ENCODE peak calls at places on chromosomes 11 and 22, in ten cellular contexts. M is stimulated activated CD4-positive, alpha-beta T cell treated with anti-CD3 and anti-CD28 coated beads, Interleukin-4, amount 100 ng/mL, for 48 hours; Y is activated gamma-delta T cell; C is frontal cortex; J is NCI-H748 treated with DMSO at 0.1 percent for 48 hours; L is endothelial cell; O is brain microvascular endothelial cell; N is NCI-H460; T is GM23248; Q is WTC11. G is an unnamed sample.
A peak's percentile ranks its signal among the peaks of the same experiment; 100 is the strongest.

GRCh38 chr22:46737976-46738641 is at the start of gene CERK:
- DNase-seq in M (peak; percentile 52), Y (peak; percentile 67), C (peak; percentile 89), J (peak; percentile 19), L (peak; percentile 56), O (no peak), N (peak; percentile 33), T (peak; percentile 72), Q (peak; percentile 68), G (peak; percentile 53)

GRCh38 chr22:39317084-39317755 is 2.2 kb downstream of the RPL3 start:
- DNase-seq in M (no peak), Y (no peak), C (no peak), J (no peak), L (no peak), O (no peak), N (no peak), T (peak; percentile 55), Q (no peak), G (no peak)

GRCh38 chr22:30205281-30206115 is 41.1 kb downstream of the LIF start:
- DNase-seq in M (no peak), Y (no peak), C (peak; percentile 58), J (no peak), L (no peak), O (peak; percentile 97), N (peak; percentile 97), T (peak; percentile 97), Q (no peak), G (no peak)

GRCh38 chr11:123191939-123192338 is 3.1 kb downstream of the CLMP start:
- DNase-seq in M (no peak), Y (no peak), C (no peak), J (no peak), L (no peak), O (no peak), N (no peak), T (peak; percentile 3), Q (no peak), G (no peak)

GRCh38 chr11:134579709-134580634 is 167.9 kb upstream of the B3GAT1 start:
- DNase-seq in M (no peak), Y (no peak), C (no peak), J (no peak), L (no peak), O (no peak), N (no peak), T (no peak), Q (no peak), G (no peak)

GRCh38 chr11:45982656-45983470 is 60.4 kb downstream of the LARGE2 start:
- DNase-seq in M (peak; percentile 33), Y (no peak), C (peak; percentile 21), J (no peak), L (peak; percentile 31), O (peak; percentile 86), N (peak; percentile 20), T (peak; percentile 84), Q (peak; percentile 74), G (no peak)

GRCh38 chr11:10366568-10367331 is 61.9 kb downstream of the ADM start:
- DNase-seq in M (peak; percentile 57), Y (no peak), C (peak; percentile 35), J (peak; percentile 53), L (peak; percentile 85), O (peak; percentile 96), N (peak; percentile 60), T (peak; percentile 92), Q (peak; percentile 90), G (peak; percentile 70)

GRCh38 chr11:6925636-6926207 is 504 bp upstream of the ZNF215 start:
- DNase-seq in M (no peak), Y (no peak), C (peak; percentile 4), J (no peak), L (peak; percentile 11), O (no peak), N (no peak), T (peak; percentile 55), Q (no peak), G (peak; percentile 7)

GRCh38 chr11:67024410-67024809 is 1.5 kb downstream of the SYT12 start:
- DNase-seq in M (no peak), Y (no peak), C (no peak), J (no peak), L (no peak), O (no peak), N (no peak), T (no peak), Q (no peak), G (no peak)

GRCh38 chr11:9302448-9302847 is 11.9 kb downstream of the TMEM41B start:
- DNase-seq in M (no peak), Y (no peak), C (no peak), J (no peak), L (no peak), O (peak; percentile 23), N (no peak), T (peak; percentile 58), Q (no peak), G (no peak)

GRCh38 chr11:123325535-123325934 is 104.5 kb upstream of the GRAMD1B start:
- DNase-seq in M (no peak), Y (no peak), C (no peak), J (no peak), L (no peak), O (no peak), N (no peak), T (no peak), Q (no peak), G (no peak)

GRCh38 chr22:30453731-30454510 is 17.9 kb downstream of the SEC14L3 start:
- DNase-seq in M (no peak), Y (no peak), C (no peak), J (no peak), L (peak; percentile 30), O (no peak), N (no peak), T (peak; percentile 15), Q (no peak), G (no peak)